ENCODE peak calls at places on chromosomes 7 and 10, in four cellular contexts. One of them, this sample, is unnamed. For H3K4me1 and H3K9me3, the result is how much of the 10 kb centered on the place peaks cover.

GRCh38 chr10:2679646-2680045 is 387.7 kb upstream of the PFKP start:
- DNase-seq in pancreas: no peak
- DNase-seq in hepatocyte: no peak
- DNase-seq in left lung: no peak
- DNase-seq in this sample: no peak

GRCh38 chr7:133703547-133703946 is 423.6 kb upstream of the LRGUK start:
- DNase-seq in hepatocyte: no peak
- DNase-seq in pancreas: no peak
- DNase-seq in left lung: no peak
- DNase-seq in this sample: no peak

GRCh38 chr10:8402469-8403074 is 348.1 kb downstream of the GATA3 start:
- DNase-seq in left lung: no peak
- DNase-seq in hepatocyte: no peak
- DNase-seq in pancreas: no peak
- DNase-seq in this sample: no peak

GRCh38 chr7:124012864-124013263 is 20.0 kb downstream of the TMEM229A start:
- DNase-seq in pancreas: no peak
- DNase-seq in hepatocyte: no peak
- DNase-seq in left lung: no peak
- DNase-seq in this sample: no peak

GRCh38 chr7:117034851-117035462 is 81.7 kb downstream of the ST7 start:
- DNase-seq in pancreas: no peak
- DNase-seq in left lung: no peak
- DNase-seq in hepatocyte: no peak
- DNase-seq in this sample: no peak

GRCh38 chr7:23254051-23254681 is 7.6 kb downstream of the GPNMB start:
- DNase-seq in hepatocyte: no peak
- DNase-seq in left lung: no peak
- DNase-seq in pancreas: no peak
- DNase-seq in this sample: no peak

GRCh38 chr7:2525931-2526630 is 6.5 kb downstream of the LFNG start:
- DNase-seq in hepatocyte: no peak
- DNase-seq in pancreas: no peak
- DNase-seq in left lung: peak
- DNase-seq in this sample: no peak

GRCh38 chr10:89624020-89624419 is 21.0 kb downstream of the PANK1 start:
- DNase-seq in pancreas: no peak
- DNase-seq in left lung: no peak
- DNase-seq in hepatocyte: no peak
- DNase-seq in this sample: no peak

GRCh38 chr10:80264081-80265056 is 25.1 kb downstream of the MAT1A start:
- DNase-seq in pancreas: no peak
- DNase-seq in left lung: no peak
- DNase-seq in hepatocyte: no peak
- DNase-seq in this sample: no peak

GRCh38 chr7:40659231-40659630 is 524.4 kb downstream of the SUGCT start:
- DNase-seq in left lung: no peak
- DNase-seq in pancreas: no peak
- DNase-seq in hepatocyte: no peak
- DNase-seq in this sample: peak

GRCh38 chr7:106598663-106599342 is 62.2 kb downstream of the CCDC71L start:
- DNase-seq in pancreas: no peak
- DNase-seq in hepatocyte: peak
- DNase-seq in left lung: no peak
- DNase-seq in this sample: peak

GRCh38 chr10:8584666-8585065 is 530.2 kb downstream of the GATA3 start:
- DNase-seq in pancreas: no peak
- DNase-seq in hepatocyte: no peak
- DNase-seq in left lung: no peak
- DNase-seq in this sample: no peak

GRCh38 chr7:1919539-1920265 is 249.6 kb downstream of the ELFN1 start:
- DNase-seq in pancreas: no peak
- DNase-seq in hepatocyte: peak
- DNase-seq in left lung: peak
- DNase-seq in this sample: no peak

GRCh38 chr7:151233111-151233701 is 923 bp downstream of the CHPF2 start:
- DNase-seq in hepatocyte: peak
- DNase-seq in pancreas: peak
- DNase-seq in left lung: peak
- DNase-seq in this sample: peak

GRCh38 chr10:527416-527815 is 162.1 kb downstream of the DIP2C start:
- DNase-seq in pancreas: no peak
- DNase-seq in left lung: no peak
- DNase-seq in hepatocyte: no peak
- DNase-seq in this sample: no peak
- H3K4me1 ChIP-seq in pancreas: under half
- H3K4me1 ChIP-seq in left lung: under half
- H3K4me1 ChIP-seq in hepatocyte: under half
- H3K4me1 ChIP-seq in this sample: under half

DNA sequence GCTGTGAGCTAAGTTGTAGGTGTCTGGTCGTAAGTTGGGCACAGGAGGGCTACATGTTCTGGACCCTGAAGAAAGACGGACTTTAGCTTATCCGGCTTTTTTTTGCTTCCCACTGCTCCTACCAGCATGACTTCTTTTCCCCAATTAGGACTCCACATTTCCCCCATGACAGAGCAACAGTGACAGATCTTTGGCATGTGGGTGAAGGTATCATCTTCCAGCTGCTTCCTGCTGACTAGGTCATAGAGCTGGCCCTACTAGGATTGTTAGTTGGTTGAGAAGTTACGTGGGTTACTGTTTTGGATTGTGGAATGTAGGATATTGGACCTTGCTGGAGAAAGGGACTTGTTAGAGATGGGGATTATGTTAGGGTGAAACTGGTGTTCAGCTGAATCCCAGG is 21.4 kb downstream of the LANCL2 start:
- DNase-seq in pancreas: no peak
- DNase-seq in left lung: no peak
- DNase-seq in hepatocyte: no peak
- DNase-seq in this sample: no peak
- H3K9me3 ChIP-seq in pancreas: under half
- H3K9me3 ChIP-seq in left lung: under half
- H3K9me3 ChIP-seq in hepatocyte: under half
- H3K9me3 ChIP-seq in this sample: under half

GRCh38 chr7:26105931-26106330 is 46.1 kb upstream of the NFE2L3 start:
- DNase-seq in hepatocyte: no peak
- DNase-seq in pancreas: no peak
- DNase-seq in left lung: no peak
- DNase-seq in this sample: no peak
- H3K4me1 ChIP-seq in hepatocyte: under half
- H3K4me1 ChIP-seq in pancreas: under half
- H3K4me1 ChIP-seq in left lung: under half
- H3K4me1 ChIP-seq in this sample: under half

GRCh38 chr10:61664985-61665384 is 2.3 kb downstream of the CABCOCO1 start:
- DNase-seq in pancreas: no peak
- DNase-seq in hepatocyte: no peak
- DNase-seq in left lung: no peak
- DNase-seq in this sample: no peak
- H3K9me3 ChIP-seq in pancreas: under half
- H3K9me3 ChIP-seq in hepatocyte: under half
- H3K9me3 ChIP-seq in left lung: under half
- H3K9me3 ChIP-seq in this sample: under half